ENCODE peak calls at places on chromosomes 13 and 19, in four cellular contexts. X, Y, K and A are unnamed samples.

GRCh38 chr19:40719414-40719894 is 2.5 kb downstream of the ITPKC start:
- DNase-seq in X (no peak), K (no peak), Y (no peak), A (no peak)

GRCh38 chr19:46210634-46211033 is 18.9 kb upstream of the IGFL1 start:
- DNase-seq in K (no peak), Y (no peak), X (no peak), A (no peak)

GRCh38 chr13:34019870-34020269 is 201.9 kb downstream of the RFC3 start:
- DNase-seq in X (no peak), Y (no peak), K (no peak), A (no peak)

GRCh38 chr13:94431569-94431968 is 47.9 kb downstream of the DCT start:
- DNase-seq in X (no peak), Y (no peak), K (no peak), A (no peak)

GRCh38 chr13:24842533-24843278 is 78.7 kb downstream of the RNF17 start:
- DNase-seq in Y (no peak), K (no peak), X (no peak), A (no peak)

GRCh38 chr19:7267792-7268736 is 26.1 kb downstream of the INSR start:
- DNase-seq in X (no peak), K (no peak), Y (no peak), A (no peak)

GRCh38 chr19:47369923-47370625 is 21.0 kb downstream of the DHX34 start:
- DNase-seq in K (no peak), Y (no peak), X (peak), A (no peak)

GRCh38 chr19:13920524-13920923 is 14.5 kb downstream of the CC2D1A start:
- DNase-seq in Y (no peak), X (no peak), K (no peak), A (no peak)

GRCh38 chr19:28691683-28692082 is 521.3 kb downstream of the UQCRFS1 start:
- DNase-seq in K (no peak), X (no peak), Y (no peak), A (no peak)

GRCh38 chr19:7287716-7288115 is 6.5 kb downstream of the INSR start:
- DNase-seq in X (no peak), K (no peak), Y (no peak), A (no peak)

GRCh38 chr19:46546194-46546896 is 50.7 kb upstream of the PNMA8B start:
- DNase-seq in X (no peak), Y (no peak), K (peak), A (no peak)

GRCh38 chr19:34575206-34575605 is 93.6 kb downstream of the WTIP start:
- DNase-seq in K (no peak), Y (no peak), X (no peak), A (no peak)

GRCh38 chr19:40798223-40798996 is 581 bp upstream of the EGLN2 start:
- DNase-seq in X (peak), K (peak), Y (peak), A (peak)

GRCh38 chr19:38413416-38413815 is 10.5 kb downstream of the FAM98C start:
- DNase-seq in Y (no peak), X (no peak), K (no peak), A (no peak)

GRCh38 chr13:89925107-89925506 is 1422.4 kb upstream of the MIR17HG start:
- DNase-seq in X (no peak), Y (no peak), K (peak), A (no peak)

GRCh38 chr19:15331419-15332310 is 674 bp downstream of the BRD4 start:
- DNase-seq in Y (no peak), K (peak), X (no peak), A (no peak)

GRCh38 chr19:54882758-54883157 is 8.7 kb downstream of the FCAR start:
- DNase-seq in X (no peak), K (no peak), Y (no peak), A (no peak)

GRCh38 chr13:39909634-39910033 is 254.2 kb downstream of the COG6 start:
- DNase-seq in Y (no peak), K (no peak), X (no peak), A (no peak)

GRCh38 chr13:40758811-40759210 is 12.2 kb downstream of the MRPS31 start:
- DNase-seq in X (no peak), Y (no peak), K (no peak), A (no peak)

GRCh38 chr13:99434258-99434788 is 66.9 kb upstream of the TM9SF2 start:
- DNase-seq in K (no peak), Y (no peak), X (no peak), A (no peak)

GRCh38 chr13:98999635-98999952 is 21.7 kb upstream of the DOCK9 start:
- DNase-seq in Y (no peak), K (no peak), X (no peak), A (no peak)

DNA sequence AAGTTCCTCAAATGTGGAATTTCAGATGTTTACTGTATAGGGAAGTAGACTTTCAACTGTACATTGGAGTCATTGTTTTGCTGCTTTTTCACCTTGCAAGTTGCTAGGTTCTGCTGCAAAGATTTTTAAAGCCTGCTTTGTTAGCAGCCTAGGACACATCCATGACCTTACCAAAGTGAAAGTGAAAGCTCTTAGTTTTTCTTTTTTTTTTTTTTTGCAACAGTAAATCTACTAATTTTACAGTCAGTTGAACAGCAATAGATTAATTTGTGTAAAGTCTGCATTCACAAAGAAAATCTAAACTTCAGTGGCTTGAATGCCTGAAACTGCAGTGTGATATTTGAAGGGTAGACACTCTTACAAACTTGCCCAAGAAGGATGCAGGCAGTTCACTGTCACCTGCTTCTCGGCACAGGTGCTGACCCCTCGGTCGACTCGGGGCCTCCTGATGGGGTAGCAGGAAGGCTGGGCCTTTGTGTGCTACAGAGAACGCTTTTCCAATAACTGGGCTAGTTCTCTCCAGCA is 5.0 kb upstream of the MTIF3 start:
- DNase-seq in K (no peak), X (no peak), Y (no peak), A (no peak)
- H3K4me3 ChIP-seq in K (no peak), X (peak), Y (peak), A (peak)

GRCh38 chr19:19113040-19113541 is 25.2 kb downstream of the TMEM161A start:
- DNase-seq in X (peak), K (peak), Y (no peak), A (no peak)
- TF ChIP-seq CTCF in X (peak), K (no peak), Y (no peak), A (no peak)

GRCh38 chr19:17948967-17949930 is 16.4 kb downstream of the CCDC124 start:
- DNase-seq in Y (no peak), X (no peak), K (peak), A (no peak)
- H3K4me3 ChIP-seq in Y (peak), X (no peak), K (peak), A (peak)

GRCh38 chr19:42540071-42540553 is 11.8 kb upstream of the CEACAM1 start:
- DNase-seq in K (peak), Y (no peak), X (no peak), A (no peak)

GRCh38 chr19:42546831-42547500 is 18.7 kb upstream of the CEACAM1 start:
- DNase-seq in X (no peak), Y (no peak), K (no peak), A (no peak)

GRCh38 chr19:42538841-42539709 is 10.8 kb upstream of the CEACAM1 start:
- DNase-seq in Y (no peak), K (no peak), X (no peak), A (no peak)

GRCh38 chr19:42544146-42544545 is 15.9 kb upstream of the CEACAM1 start:
- DNase-seq in Y (no peak), K (no peak), X (no peak), A (no peak)

DNA sequence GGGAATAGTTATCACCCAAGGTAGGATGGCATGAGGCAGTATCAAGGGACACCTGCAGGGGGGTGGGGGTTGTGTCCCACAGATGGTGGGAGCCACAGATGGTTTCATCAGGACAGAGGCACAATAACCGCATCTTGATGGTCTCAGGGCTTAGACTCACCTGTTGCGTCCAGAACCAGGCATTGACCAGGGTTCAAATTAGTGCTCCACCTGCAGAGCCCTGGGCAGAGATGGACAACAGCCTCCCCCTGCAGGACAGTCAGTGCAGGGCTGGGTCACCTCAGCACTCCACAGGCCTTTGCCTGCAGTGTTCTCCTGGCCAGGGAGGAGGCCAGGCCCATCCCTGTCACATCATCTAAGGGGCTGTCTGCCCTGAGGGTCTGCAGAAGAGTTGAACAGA is 14.5 kb upstream of the CEACAM1 start:
- DNase-seq in X (no peak), Y (no peak), K (no peak), A (no peak)
- TF ChIP-seq CTCF in X (no peak), Y (no peak), K (no peak), A (no peak)

DNA sequence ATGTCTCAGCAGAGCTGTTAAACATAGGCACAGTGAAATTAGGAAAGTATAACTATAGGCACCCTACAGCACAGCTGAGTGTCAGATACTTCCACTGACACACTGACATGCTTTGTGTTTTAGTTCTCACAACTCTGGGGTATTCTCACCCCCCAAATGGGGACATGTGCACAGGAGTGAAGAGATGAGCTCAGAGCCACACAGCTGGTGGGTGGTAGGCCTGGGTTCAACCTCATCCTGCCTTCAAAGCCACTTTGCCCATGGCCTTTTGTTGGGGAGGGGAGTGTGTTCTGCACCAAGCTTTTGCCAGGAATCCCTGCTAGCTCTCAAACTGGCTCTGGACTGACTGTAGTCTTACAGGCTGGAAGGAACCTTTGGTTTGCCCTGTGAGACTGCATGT is 1.7 kb upstream of the SLC35E1 start:
- DNase-seq in K (no peak), Y (no peak), X (no peak), A (no peak)
- H3K4me3 ChIP-seq in K (peak), Y (peak), X (no peak), A (peak)

GRCh38 chr19:17105548-17105947 is 30.0 kb downstream of the MYO9B start:
- DNase-seq in K (no peak), X (no peak), Y (no peak), A (no peak)

GRCh38 chr19:17107546-17108452 is 32.2 kb downstream of the MYO9B start:
- DNase-seq in K (no peak), X (peak), Y (peak), A (peak)

GRCh38 chr19:17104679-17105078 is 29.1 kb downstream of the MYO9B start:
- DNase-seq in Y (no peak), X (no peak), K (no peak), A (no peak)

GRCh38 chr19:17101686-17102628 is 26.4 kb downstream of the MYO9B start:
- DNase-seq in K (no peak), X (no peak), Y (no peak), A (no peak)

DNA sequence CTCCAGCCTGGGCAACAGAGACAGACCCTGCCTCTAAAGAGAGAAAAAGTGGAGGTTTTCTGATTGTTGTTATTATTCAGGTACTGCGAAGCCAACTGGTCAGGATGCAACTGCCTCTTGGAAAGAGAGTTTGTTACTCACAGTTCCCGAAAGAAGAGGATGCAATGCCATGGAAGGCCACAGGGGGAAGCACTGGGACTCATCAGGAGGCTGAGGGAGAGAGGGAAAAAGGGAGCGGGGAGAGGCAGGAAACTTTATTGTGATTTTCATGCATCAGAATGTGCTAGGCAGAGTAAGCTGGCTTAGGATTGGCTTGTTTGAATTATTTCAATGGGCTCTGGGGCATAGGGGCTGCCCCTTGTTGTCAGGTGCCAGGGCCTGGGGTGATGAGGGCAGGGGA is 27.6 kb downstream of the MYO9B start:
- DNase-seq in K (peak), X (no peak), Y (no peak), A (no peak)
- TF ChIP-seq CTCF in K (peak), X (peak), Y (peak), A (no peak)